ENCODE peak calls at places on chromosome 14, in eight cellular contexts. E is AG10803, V is cardiac muscle cell, H is hepatocyte, B is fibroblast of pulmonary artery, Q is WERI-Rb-1, G is AG09309, K is sigmoid colon. U is an unnamed sample.

GRCh38 chr14:32757568-32757967 is 181.1 kb upstream of the NPAS3 start:
- DNase-seq in E (no peak), V (no peak), H (no peak), B (peak), Q (no peak), G (no peak), K (no peak), U (no peak)

GRCh38 chr14:68210729-68211299 is 391.2 kb downstream of the RAD51B start:
- DNase-seq in E (peak), V (peak), H (peak), B (peak), Q (no peak), G (peak), K (no peak), U (peak)

GRCh38 chr14:104746951-104747481 is 5.9 kb upstream of the SIVA1 start:
- DNase-seq in E (peak), V (no peak), H (peak), B (no peak), Q (no peak), G (no peak), K (peak), U (no peak)

GRCh38 chr14:104931323-104931770 is 6.7 kb downstream of the PLD4 start:
- DNase-seq in E (no peak), V (no peak), H (no peak), B (no peak), Q (no peak), G (no peak), K (peak), U (no peak)

GRCh38 chr14:101069666-101070362 is 166.3 kb upstream of the RTL1 start:
- DNase-seq in E (no peak), V (no peak), H (no peak), B (no peak), Q (no peak), G (no peak), K (peak), U (no peak)

GRCh38 chr14:68951051-68951797 is 27.9 kb downstream of the ACTN1 start:
- DNase-seq in E (peak), V (peak), H (peak), B (peak), Q (no peak), G (peak), K (peak), U (peak)

GRCh38 chr14:81400852-81401251 is 728 bp upstream of the STON2 start:
- DNase-seq in E (peak), V (peak), H (peak), B (peak), Q (no peak), G (peak), K (peak), U (peak)

GRCh38 chr14:69769623-69770022 is 2.7 kb downstream of the SRSF5 start:
- DNase-seq in E (no peak), V (no peak), H (no peak), B (no peak), Q (no peak), G (no peak), K (no peak), U (no peak)

GRCh38 chr14:33578461-33579216 is 372.2 kb downstream of the EGLN3 start:
- DNase-seq in E (no peak), V (no peak), H (no peak), B (no peak), Q (no peak), G (no peak), K (no peak), U (no peak)

GRCh38 chr14:44112774-44113460 is 394.2 kb downstream of the FSCB start:
- DNase-seq in E (no peak), V (peak), H (no peak), B (peak), Q (no peak), G (no peak), K (no peak), U (no peak)

GRCh38 chr14:54194501-54194900 is 202.3 kb upstream of the CDKN3 start:
- DNase-seq in E (peak), V (peak), H (no peak), B (peak), Q (no peak), G (no peak), K (no peak), U (no peak)

GRCh38 chr14:77707355-77707723 is 484 bp downstream of the ALKBH1 start:
- DNase-seq in E (peak), V (peak), H (peak), B (peak), Q (peak), G (peak), K (no peak), U (peak)

GRCh38 chr14:75315143-75315542 is 36.5 kb downstream of the FOS start:
- DNase-seq in E (peak), V (peak), H (no peak), B (peak), Q (no peak), G (no peak), K (peak), U (peak)

GRCh38 chr14:61264022-61264571 is 17.0 kb downstream of the TMEM30B start:
- DNase-seq in E (no peak), V (no peak), H (peak), B (no peak), Q (no peak), G (no peak), K (no peak), U (no peak)

GRCh38 chr14:100440207-100440631 is 117.1 kb downstream of the SLC25A47 start:
- DNase-seq in E (peak), V (peak), H (peak), B (peak), Q (peak), G (no peak), K (peak), U (peak)

GRCh38 chr14:61479746-61480502 is 158.5 kb downstream of the PRKCH start:
- DNase-seq in E (peak), V (peak), H (no peak), B (peak), Q (no peak), G (no peak), K (no peak), U (no peak)

GRCh38 chr14:29653303-29653702 is 274.3 kb downstream of the PRKD1 start:
- DNase-seq in E (no peak), V (no peak), H (no peak), B (no peak), Q (no peak), G (no peak), K (no peak), U (no peak)

GRCh38 chr14:29584992-29585391 is 342.7 kb downstream of the PRKD1 start:
- DNase-seq in E (peak), V (peak), H (peak), B (peak), Q (no peak), G (peak), K (peak), U (peak)

GRCh38 chr14:35806006-35806907 is 2.8 kb downstream of the RALGAPA1 start:
- DNase-seq in E (no peak), V (no peak), H (no peak), B (no peak), Q (no peak), G (no peak), K (no peak), U (no peak)

GRCh38 chr14:61927015-61927414 is 164.8 kb downstream of the SNAPC1 start:
- DNase-seq in E (peak), V (no peak), H (no peak), B (no peak), Q (no peak), G (no peak), K (no peak), U (peak)

GRCh38 chr14:88824314-88825077 is at the start of gene TTC8:
- DNase-seq in E (peak), V (peak), H (peak), B (peak), Q (peak), G (peak), K (peak), U (peak)

GRCh38 chr14:29227631-29228030 is 461.0 kb downstream of the FOXG1 start:
- DNase-seq in E (peak), V (peak), H (no peak), B (peak), Q (no peak), G (no peak), K (no peak), U (no peak)

GRCh38 chr14:73953731-73954130 is 3.6 kb downstream of the COQ6 start:
- DNase-seq in E (peak), V (no peak), H (no peak), B (no peak), Q (no peak), G (no peak), K (no peak), U (no peak)

GRCh38 chr14:99619873-99620834 is 16.1 kb upstream of the CCDC85C start:
- DNase-seq in E (peak), V (peak), H (no peak), B (peak), Q (peak), G (no peak), K (no peak), U (no peak)

GRCh38 chr14:94914191-94914590 is 144.3 kb upstream of the GSC start:
- DNase-seq in E (no peak), V (no peak), H (no peak), B (no peak), Q (no peak), G (no peak), K (no peak), U (no peak)

GRCh38 chr14:37056473-37056872 is 115.9 kb downstream of the SLC25A21 start:
- DNase-seq in E (peak), V (no peak), H (no peak), B (peak), Q (no peak), G (no peak), K (no peak), U (peak)

GRCh38 chr14:103007555-103007954 is 49.8 kb downstream of the CDC42BPB start:
- DNase-seq in E (no peak), V (no peak), H (no peak), B (no peak), Q (no peak), G (no peak), K (peak), U (no peak)

GRCh38 chr14:103597623-103598372 is 31.2 kb upstream of the KLC1 start:
- DNase-seq in E (peak), V (peak), H (peak), B (peak), Q (no peak), G (peak), K (no peak), U (peak)

GRCh38 chr14:77738559-77739250 is 22.3 kb downstream of the SNW1 start:
- DNase-seq in E (peak), V (peak), H (no peak), B (peak), Q (no peak), G (no peak), K (no peak), U (peak)

GRCh38 chr14:103072595-103073366 is 11.2 kb upstream of the LBHD2 start:
- DNase-seq in E (no peak), V (no peak), H (peak), B (no peak), Q (no peak), G (no peak), K (peak), U (no peak)

GRCh38 chr14:65369560-65369959 is 43.0 kb upstream of the FUT8 start:
- DNase-seq in E (no peak), V (no peak), H (no peak), B (no peak), Q (no peak), G (no peak), K (no peak), U (no peak)

GRCh38 chr14:66043921-66044320 is 442.2 kb upstream of the CCDC196 start:
- DNase-seq in E (peak), V (peak), H (no peak), B (peak), Q (no peak), G (peak), K (no peak), U (no peak)

GRCh38 chr14:91173221-91173670 is 59.4 kb downstream of the DGLUCY start:
- DNase-seq in E (peak), V (peak), H (peak), B (peak), Q (peak), G (peak), K (peak), U (peak)

GRCh38 chr14:30443368-30444007 is 115.5 kb upstream of the G2E3 start:
- DNase-seq in E (peak), V (peak), H (peak), B (peak), Q (no peak), G (peak), K (no peak), U (peak)

GRCh38 chr14:77498120-77498979 is at the start of gene ISM2:
- DNase-seq in E (peak), V (peak), H (peak), B (peak), Q (peak), G (no peak), K (peak), U (no peak)

GRCh38 chr14:34676516-34677211 is 37.7 kb downstream of the CFL2 start:
- DNase-seq in E (peak), V (no peak), H (no peak), B (no peak), Q (no peak), G (no peak), K (no peak), U (no peak)

GRCh38 chr14:58966991-58967390 is 221.5 kb upstream of the DAAM1 start:
- DNase-seq in E (no peak), V (no peak), H (no peak), B (no peak), Q (no peak), G (no peak), K (no peak), U (no peak)

GRCh38 chr14:66070542-66071319 is 415.4 kb upstream of the CCDC196 start:
- DNase-seq in E (no peak), V (peak), H (peak), B (peak), Q (peak), G (no peak), K (no peak), U (no peak)

DNA sequence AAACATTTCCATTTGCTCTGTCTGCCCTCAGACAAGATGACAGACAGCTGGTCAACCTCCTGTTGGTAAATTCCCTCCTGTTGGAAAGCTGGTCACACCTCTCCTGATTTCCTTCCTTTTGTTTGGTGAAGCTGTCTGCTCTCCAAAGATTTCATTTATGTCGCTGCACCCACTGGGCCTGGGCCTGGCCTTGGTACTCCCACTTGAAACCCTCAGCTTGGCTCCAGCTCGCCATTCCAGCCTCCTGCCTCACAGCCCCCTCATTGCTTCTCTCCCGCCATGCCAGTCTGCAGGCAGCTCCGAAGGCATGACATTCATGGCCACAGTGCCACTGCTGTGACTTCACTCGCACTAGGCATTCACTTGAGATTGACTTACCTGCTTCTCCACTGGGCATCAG is 451.8 kb downstream of the VRK1 start:
- DNase-seq in E (no peak), V (no peak), H (no peak), B (no peak), Q (no peak), G (no peak), K (no peak), U (no peak)
- TF ChIP-seq CTCF in E (no peak), V (no peak), H (no peak), B (no peak), Q (no peak), G (no peak), K (no peak), U (no peak)

GRCh38 chr14:24335461-24336146 is 733 bp upstream of the ADCY4 start:
- DNase-seq in E (no peak), V (no peak), H (no peak), B (no peak), Q (no peak), G (no peak), K (no peak), U (no peak)

GRCh38 chr14:24337144-24337823 is 2.4 kb upstream of the ADCY4 start:
- DNase-seq in E (no peak), V (no peak), H (no peak), B (no peak), Q (no peak), G (no peak), K (no peak), U (no peak)

GRCh38 chr14:24331731-24332093 is 3.2 kb downstream of the ADCY4 start:
- DNase-seq in E (no peak), V (no peak), H (no peak), B (no peak), Q (no peak), G (no peak), K (no peak), U (no peak)

GRCh38 chr14:24332094-24332983 is 2.5 kb downstream of the ADCY4 start:
- DNase-seq in E (peak), V (peak), H (peak), B (peak), Q (peak), G (no peak), K (peak), U (no peak)

GRCh38 chr14:24334431-24335271 is at the start of gene ADCY4:
- DNase-seq in E (no peak), V (peak), H (no peak), B (no peak), Q (no peak), G (no peak), K (no peak), U (no peak)
- H3K4me3 ChIP-seq in E (peak), V (peak), H (peak), B (peak), Q (no peak), G (peak), K (peak), U (no peak)

GRCh38 chr14:50542941-50543418 is 10.6 kb upstream of the MAP4K5 start:
- DNase-seq in E (peak), V (peak), H (peak), B (peak), Q (peak), G (no peak), K (no peak), U (no peak)
- TF ChIP-seq CTCF in E (peak), V (peak), H (peak), B (peak), Q (peak), G (peak), K (no peak), U (peak)

GRCh38 chr14:70888681-70889175 is 18.5 kb upstream of the PCNX1 start:
- DNase-seq in E (peak), V (peak), H (no peak), B (peak), Q (no peak), G (peak), K (no peak), U (no peak)

GRCh38 chr14:70886421-70887206 is 20.6 kb upstream of the PCNX1 start:
- DNase-seq in E (no peak), V (no peak), H (no peak), B (no peak), Q (no peak), G (no peak), K (no peak), U (no peak)

GRCh38 chr14:70888151-70888499 is 19.1 kb upstream of the PCNX1 start:
- DNase-seq in E (no peak), V (no peak), H (no peak), B (no peak), Q (no peak), G (no peak), K (no peak), U (no peak)

GRCh38 chr14:70885343-70886014 is 21.8 kb upstream of the PCNX1 start:
- DNase-seq in E (no peak), V (no peak), H (no peak), B (no peak), Q (peak), G (no peak), K (no peak), U (no peak)

GRCh38 chr14:70887207-70888150 is 19.8 kb upstream of the PCNX1 start:
- DNase-seq in E (peak), V (peak), H (no peak), B (peak), Q (no peak), G (peak), K (no peak), U (no peak)
- H3K4me3 ChIP-seq in E (no peak), V (no peak), H (no peak), B (no peak), Q (no peak), G (no peak), K (no peak), U (no peak)

DNA sequence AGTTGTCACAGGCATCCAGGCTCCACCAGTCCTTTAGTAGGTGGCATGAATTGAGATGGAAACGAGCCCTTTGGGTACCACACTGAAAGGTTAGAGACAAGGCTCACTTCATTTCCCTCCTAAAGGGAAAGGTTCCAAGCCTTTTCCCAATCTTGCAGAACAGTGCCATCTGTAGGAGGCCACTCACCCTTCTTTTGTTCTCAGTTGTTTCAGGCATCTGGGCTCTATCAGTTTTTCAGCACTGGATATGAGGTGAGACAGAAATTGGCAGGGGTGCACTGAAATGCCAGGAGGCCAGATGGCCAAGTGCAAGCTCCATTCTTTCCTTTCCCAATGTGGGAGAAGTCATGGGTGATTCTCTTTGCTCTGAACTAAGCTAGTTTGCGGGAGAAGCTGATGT is 15.2 kb downstream of the FBXO33 start:
- DNase-seq in E (peak), V (peak), H (no peak), B (peak), Q (peak), G (no peak), K (no peak), U (no peak)
- TF ChIP-seq CTCF in E (peak), V (peak), H (no peak), B (peak), Q (peak), G (peak), K (no peak), U (no peak)

DNA sequence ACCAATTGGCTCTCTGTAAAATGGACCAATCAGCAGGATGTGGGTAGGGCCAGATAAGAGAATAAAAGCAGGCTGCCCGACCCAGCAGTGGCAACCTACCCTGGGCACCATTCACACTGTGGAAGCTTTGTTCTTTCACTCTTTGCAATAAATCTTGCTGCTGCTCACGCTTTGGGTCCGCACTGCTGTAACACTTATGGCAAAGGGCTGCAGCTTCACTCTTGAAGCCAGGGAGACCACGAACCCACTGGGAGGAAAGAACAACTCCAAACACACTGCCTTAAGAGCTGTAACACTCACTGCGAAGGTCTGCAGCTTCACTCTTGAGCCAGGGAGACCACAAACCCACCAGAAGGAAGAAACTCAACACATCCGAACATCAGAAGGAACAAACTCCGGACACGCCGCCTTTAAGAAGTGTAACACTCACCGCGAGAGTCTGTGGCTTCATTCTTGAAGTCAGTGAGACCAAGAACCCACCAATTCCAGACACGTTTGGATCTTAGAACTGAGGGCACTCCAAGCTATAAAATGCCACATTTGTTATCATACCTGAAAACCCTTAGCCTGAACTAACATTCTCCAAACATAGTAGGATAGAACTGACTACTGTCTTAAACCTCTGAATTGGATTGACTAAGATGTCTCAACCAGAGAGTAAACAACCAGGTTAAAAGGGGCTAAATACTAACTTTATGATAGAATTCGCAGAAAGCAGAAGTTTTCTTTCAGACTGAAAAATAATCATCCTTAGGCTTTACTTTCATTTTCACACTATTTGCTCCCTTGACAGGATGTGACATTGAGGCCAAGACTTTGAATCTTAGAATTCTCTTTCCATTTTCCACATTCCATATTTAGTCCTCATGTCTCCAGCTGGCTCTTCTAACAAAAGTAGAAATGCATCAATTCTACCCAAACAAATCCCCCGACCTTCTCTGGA is 33.6 kb downstream of the CDKL1 start:
- DNase-seq in E (peak), V (peak), H (no peak), B (no peak), Q (no peak), G (no peak), K (no peak), U (no peak)
- H3K4me3 ChIP-seq in E (peak), V (no peak), H (no peak), B (peak), Q (no peak), G (peak), K (peak), U (no peak)

U was measured in astrocyte of the cerebellum.